ENCODE peak calls at places on chromosomes 12 and 14, in eight cellular contexts. K is heart right ventricle; B is OCI-LY7; D is kidney; V is A673; E is stomach; O is neural progenitor cell; X is CD8-positive, alpha-beta T cell. I is an unnamed sample. For H3K9me3, the result is how much of the 10 kb centered on the place peaks cover.

GRCh38 chr12:4775936-4776335 is 55.7 kb downstream of the GALNT8 start:
- DNase-seq in X (no peak), V (no peak), D (no peak), E (no peak), O (no peak), K (no peak), B (no peak), I (no peak)

GRCh38 chr12:66905201-66905600 is 226.3 kb upstream of the GRIP1 start:
- DNase-seq in D (no peak), K (no peak), E (no peak), B (no peak), O (no peak), V (no peak), X (no peak), I (no peak)

GRCh38 chr12:12159988-12160387 is 89.2 kb downstream of the BCL2L14 start:
- DNase-seq in V (peak), E (no peak), X (no peak), O (no peak), K (no peak), B (no peak), D (no peak), I (no peak)

GRCh38 chr12:13959131-13959734 is 22.2 kb downstream of the GRIN2B start:
- DNase-seq in D (peak), V (no peak), K (no peak), O (no peak), B (no peak), E (no peak), X (no peak), I (no peak)

GRCh38 chr14:60189923-60190840 is 25.0 kb upstream of the DHRS7 start:
- DNase-seq in B (no peak), V (no peak), D (no peak), K (no peak), X (no peak), O (no peak), E (no peak), I (no peak)

GRCh38 chr12:27194644-27195043 is 49.4 kb upstream of the STK38L start:
- DNase-seq in O (no peak), X (no peak), B (no peak), D (no peak), E (no peak), V (no peak), K (no peak), I (no peak)

GRCh38 chr12:4268549-4269181 is 4.9 kb upstream of the CCND2 start:
- DNase-seq in O (peak), E (no peak), D (peak), V (no peak), B (no peak), K (no peak), X (peak), I (no peak)

GRCh38 chr12:121124402-121125109 is 8.1 kb upstream of the P2RX7 start:
- DNase-seq in X (no peak), K (no peak), E (no peak), V (peak), B (no peak), D (no peak), O (no peak), I (peak)

GRCh38 chr12:91695964-91696363 is 449.7 kb downstream of the BTG1 start:
- DNase-seq in B (no peak), K (no peak), X (no peak), V (no peak), D (no peak), O (no peak), E (no peak), I (peak)

GRCh38 chr14:83559721-83560120 is 1970.2 kb upstream of the FLRT2 start:
- DNase-seq in K (no peak), X (no peak), B (no peak), O (no peak), D (no peak), E (no peak), V (no peak), I (no peak)

GRCh38 chr12:6927999-6928702 is 392 bp downstream of the ATN1 start:
- DNase-seq in K (no peak), X (no peak), V (no peak), D (peak), B (no peak), O (peak), E (no peak), I (no peak)

GRCh38 chr14:90545431-90545830 is 148.6 kb downstream of the CALM1 start:
- DNase-seq in V (no peak), D (peak), X (no peak), B (no peak), K (no peak), E (no peak), O (no peak), I (no peak)

GRCh38 chr14:99266181-99267178 is 5.5 kb downstream of the BCL11B start:
- DNase-seq in V (peak), D (peak), X (peak), B (peak), E (peak), K (peak), O (peak), I (peak)

GRCh38 chr14:100384819-100385813 is 62.0 kb downstream of the SLC25A47 start:
- DNase-seq in V (peak), E (no peak), X (no peak), D (no peak), K (no peak), O (peak), B (peak), I (no peak)

GRCh38 chr14:31770271-31770670 is 209.1 kb downstream of the NUBPL start:
- DNase-seq in E (no peak), D (no peak), B (no peak), X (no peak), O (no peak), V (no peak), K (no peak), I (no peak)

GRCh38 chr12:234891-235415 is 21.0 kb upstream of the SLC6A12 start:
- DNase-seq in V (no peak), O (no peak), K (no peak), X (no peak), E (no peak), D (no peak), B (no peak), I (no peak)

GRCh38 chr12:79260923-79261322 is 396.3 kb downstream of the SYT1 start:
- DNase-seq in E (no peak), O (no peak), V (no peak), X (no peak), K (no peak), B (no peak), D (no peak), I (no peak)

DNA sequence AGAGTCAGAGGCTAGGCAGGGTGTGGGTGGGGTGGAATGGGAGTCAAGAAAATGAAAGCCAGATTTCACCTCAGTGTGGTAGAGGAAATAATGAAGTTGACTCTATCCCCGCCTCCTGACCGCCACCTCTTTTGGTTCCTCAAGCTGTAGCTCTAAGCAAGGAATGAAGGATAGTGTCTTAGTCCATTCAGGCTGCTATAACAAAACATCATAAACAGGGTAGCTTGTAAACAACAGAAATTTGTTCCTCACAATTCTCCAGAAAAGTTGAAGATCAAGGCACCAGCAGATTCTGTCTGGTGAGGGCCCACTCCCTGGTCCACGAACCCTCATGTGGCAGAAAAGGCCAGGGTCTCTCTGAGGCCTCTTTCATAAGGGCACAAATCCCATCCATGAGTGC is 109.1 kb upstream of the AMN1 start:
- DNase-seq in K (no peak), O (no peak), X (no peak), V (no peak), B (no peak), D (no peak), E (no peak), I (no peak)
- H3K9me3 ChIP-seq in K (under half), O (under half), X (under half), V (under half), B (under half), D (under half), E (under half), I (under half)

GRCh38 chr12:54298904-54299303 is 1.9 kb downstream of the NFE2 start:
- DNase-seq in O (no peak), B (no peak), X (no peak), V (no peak), D (no peak), E (no peak), K (no peak), I (no peak)

GRCh38 chr12:54300267-54300731 is 516 bp downstream of the NFE2 start:
- DNase-seq in X (no peak), B (no peak), K (no peak), E (no peak), V (no peak), D (no peak), O (no peak), I (no peak)

GRCh38 chr12:54301428-54302045 is 722 bp upstream of the NFE2 start:
- DNase-seq in V (no peak), E (no peak), O (peak), D (no peak), K (no peak), X (no peak), B (no peak), I (no peak)

GRCh38 chr12:54299515-54300266 is 1.1 kb downstream of the NFE2 start:
- DNase-seq in K (no peak), E (no peak), D (no peak), X (no peak), B (no peak), V (no peak), O (no peak), I (no peak)

GRCh38 chr12:54300732-54301427 is at the start of gene NFE2:
- DNase-seq in O (peak), V (no peak), B (no peak), E (peak), X (no peak), K (peak), D (peak), I (peak)
- TF ChIP-seq CTCF in O (no peak), V (no peak), B (no peak), E (no peak), X (no peak), K (no peak), D (no peak), I (no peak)

DNA sequence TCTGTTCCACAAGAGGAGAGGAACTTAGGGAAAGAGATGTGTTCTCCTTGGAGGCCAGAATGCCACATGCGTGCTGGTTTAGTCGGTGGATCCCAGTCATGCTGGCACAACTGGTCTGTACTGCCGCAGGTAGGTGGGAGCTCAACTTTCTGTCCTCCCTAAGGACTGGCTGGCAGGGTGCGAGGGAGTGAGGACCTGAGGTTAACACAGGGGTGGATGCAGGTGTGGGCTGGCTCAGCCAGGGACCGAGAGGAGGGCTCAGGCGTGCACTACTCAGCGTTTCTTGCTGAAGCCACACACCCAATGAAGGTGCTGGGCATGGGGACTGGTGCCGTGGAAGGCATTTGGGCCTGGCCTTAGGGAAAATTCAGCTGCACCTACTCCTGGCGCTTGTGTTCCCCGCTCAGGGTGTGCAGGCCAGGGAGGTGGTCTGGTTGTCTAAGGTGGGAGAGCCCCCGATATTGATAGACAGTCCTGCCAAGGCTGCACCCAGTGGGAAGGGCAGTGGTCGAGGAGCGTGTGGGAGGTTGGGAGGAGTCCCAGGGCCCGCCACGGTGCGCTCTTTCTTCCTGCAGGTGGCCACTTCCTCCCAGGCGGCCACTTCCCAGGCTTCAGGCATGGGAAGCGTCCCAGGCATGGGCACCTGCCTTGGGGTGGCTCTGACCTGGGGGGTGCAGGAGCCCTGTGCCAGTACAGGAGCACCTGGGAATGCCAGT is 138.4 kb downstream of the ADGRD1 start:
- DNase-seq in X (no peak), V (no peak), D (peak), E (no peak), B (no peak), K (peak), O (no peak), I (no peak)
- H3K9me3 ChIP-seq in X (under half), V (under half), D (under half), E (under half), B (under half), K (under half), O (under half), I (under half)

GRCh38 chr12:56334490-56334793 is 642 bp upstream of the PAN2 start:
- DNase-seq in E (no peak), B (no peak), K (no peak), O (no peak), D (no peak), X (no peak), V (no peak), I (no peak)
- TF ChIP-seq CTCF in E (no peak), B (no peak), K (no peak), O (no peak), D (no peak), X (peak), V (no peak), I (no peak)

GRCh38 chr12:133215724-133216123 is 20.0 kb downstream of the ANHX start:
- DNase-seq in B (no peak), E (no peak), K (no peak), O (no peak), X (no peak), V (no peak), D (no peak), I (no peak)
- H3K9me3 ChIP-seq in B (under half), E (half or more), K (under half), O (under half), X (under half), V (under half), D (under half), I (under half)

GRCh38 chr12:48996794-48997718 is 2.1 kb downstream of the DDN start:
- DNase-seq in V (peak), E (peak), K (peak), B (peak), X (no peak), D (peak), O (peak), I (peak)
- TF ChIP-seq CTCF in V (peak), E (peak), K (peak), B (peak), X (peak), D (peak), O (peak), I (peak)

GRCh38 chr14:79575032-79575431 is 636.3 kb downstream of the DIO2 start:
- DNase-seq in X (no peak), O (peak), D (no peak), V (peak), B (no peak), K (no peak), E (no peak), I (no peak)

GRCh38 chr14:79580414-79580813 is 630.9 kb downstream of the DIO2 start:
- DNase-seq in X (no peak), D (no peak), E (no peak), B (no peak), V (no peak), K (no peak), O (no peak), I (no peak)

GRCh38 chr14:79578470-79578869 is 632.8 kb downstream of the DIO2 start:
- DNase-seq in V (peak), K (no peak), B (no peak), D (no peak), X (no peak), E (no peak), O (no peak), I (no peak)

GRCh38 chr14:79573486-79573885 is 637.8 kb downstream of the DIO2 start:
- DNase-seq in K (no peak), V (peak), B (no peak), X (no peak), E (no peak), D (no peak), O (no peak), I (no peak)

DNA sequence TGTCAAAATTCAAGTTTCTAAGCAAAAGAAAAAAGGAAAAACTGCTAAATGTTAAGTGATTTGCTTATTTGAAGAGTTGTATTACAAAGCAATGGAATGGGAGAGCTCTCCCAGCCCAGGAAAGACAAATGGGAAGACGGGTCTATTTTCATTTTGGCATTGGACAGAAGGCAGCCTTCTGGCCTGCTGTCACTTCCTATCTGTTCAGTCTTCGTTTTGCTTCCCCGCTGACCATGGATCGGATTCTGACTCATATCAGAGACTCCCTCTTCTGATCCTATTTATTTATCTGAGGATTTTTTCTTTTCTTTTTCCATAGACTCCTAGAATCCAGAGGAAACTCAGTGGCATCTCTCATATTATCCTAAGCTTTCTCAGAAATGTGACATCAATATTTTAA is 634.9 kb downstream of the DIO2 start:
- DNase-seq in K (no peak), V (no peak), E (no peak), B (no peak), X (no peak), D (no peak), O (no peak), I (no peak)
- H3K9me3 ChIP-seq in K (under half), V (under half), E (under half), B (under half), X (under half), D (under half), O (under half), I (under half)